ENCODE peak calls at places on chromosomes 1 and 21, in eight cellular contexts. One of them, this sample, is unnamed. For H3K36me3 and H3K27me3, the result is how much of the 10 kb centered on the place peaks cover.

GRCh38 chr1:225567789-225568188 is 85.1 kb downstream of the ENAH start:
- DNase-seq in ovary: no peak
- DNase-seq in naive thymus-derived CD4-positive, alpha-beta T cell: no peak
- DNase-seq in thoracic aorta: no peak
- DNase-seq in lung: no peak
- DNase-seq in GM06990: no peak
- DNase-seq in heart left ventricle: no peak
- DNase-seq in GM23338: peak
- DNase-seq in this sample: no peak

GRCh38 chr1:6357243-6357929 is 36.2 kb downstream of the ACOT7 start:
- DNase-seq in ovary: no peak
- DNase-seq in naive thymus-derived CD4-positive, alpha-beta T cell: no peak
- DNase-seq in thoracic aorta: no peak
- DNase-seq in lung: no peak
- DNase-seq in GM06990: no peak
- DNase-seq in heart left ventricle: no peak
- DNase-seq in GM23338: peak
- DNase-seq in this sample: no peak

GRCh38 chr1:177958092-177958491 is 11.8 kb downstream of the SEC16B start:
- DNase-seq in ovary: no peak
- DNase-seq in naive thymus-derived CD4-positive, alpha-beta T cell: no peak
- DNase-seq in thoracic aorta: no peak
- DNase-seq in lung: no peak
- DNase-seq in GM06990: no peak
- DNase-seq in heart left ventricle: no peak
- DNase-seq in GM23338: no peak
- DNase-seq in this sample: no peak

GRCh38 chr1:68051475-68051874 is 1.0 kb upstream of the DIRAS3 start:
- DNase-seq in ovary: peak
- DNase-seq in naive thymus-derived CD4-positive, alpha-beta T cell: no peak
- DNase-seq in thoracic aorta: no peak
- DNase-seq in lung: no peak
- DNase-seq in GM06990: no peak
- DNase-seq in heart left ventricle: peak
- DNase-seq in GM23338: peak
- DNase-seq in this sample: no peak

GRCh38 chr1:225415307-225415706 is 12.5 kb downstream of the LBR start:
- DNase-seq in ovary: no peak
- DNase-seq in naive thymus-derived CD4-positive, alpha-beta T cell: no peak
- DNase-seq in thoracic aorta: no peak
- DNase-seq in lung: no peak
- DNase-seq in GM06990: no peak
- DNase-seq in heart left ventricle: no peak
- DNase-seq in GM23338: no peak
- DNase-seq in this sample: no peak

GRCh38 chr1:214102907-214103306 is 115.1 kb downstream of the PROX1 start:
- DNase-seq in ovary: no peak
- DNase-seq in naive thymus-derived CD4-positive, alpha-beta T cell: no peak
- DNase-seq in thoracic aorta: no peak
- DNase-seq in lung: no peak
- DNase-seq in GM06990: no peak
- DNase-seq in heart left ventricle: no peak
- DNase-seq in GM23338: no peak
- DNase-seq in this sample: no peak

GRCh38 chr1:89986020-89986419 is 8.9 kb upstream of the ZNF326 start:
- DNase-seq in ovary: no peak
- DNase-seq in naive thymus-derived CD4-positive, alpha-beta T cell: no peak
- DNase-seq in thoracic aorta: no peak
- DNase-seq in lung: no peak
- DNase-seq in GM06990: no peak
- DNase-seq in heart left ventricle: no peak
- DNase-seq in GM23338: no peak
- DNase-seq in this sample: no peak

GRCh38 chr21:45935628-45936027 is 45.9 kb upstream of the COL6A1 start:
- DNase-seq in ovary: no peak
- DNase-seq in naive thymus-derived CD4-positive, alpha-beta T cell: no peak
- DNase-seq in thoracic aorta: no peak
- DNase-seq in lung: no peak
- DNase-seq in GM06990: no peak
- DNase-seq in heart left ventricle: no peak
- DNase-seq in GM23338: peak
- DNase-seq in this sample: no peak

GRCh38 chr1:18530567-18531502 is 50.1 kb downstream of the KLHDC7A start:
- DNase-seq in ovary: no peak
- DNase-seq in naive thymus-derived CD4-positive, alpha-beta T cell: no peak
- DNase-seq in thoracic aorta: no peak
- DNase-seq in lung: no peak
- DNase-seq in GM06990: no peak
- DNase-seq in heart left ventricle: no peak
- DNase-seq in GM23338: peak
- DNase-seq in this sample: no peak

GRCh38 chr1:90717665-90718410 is 736 bp upstream of the BARHL2 start:
- DNase-seq in ovary: no peak
- DNase-seq in naive thymus-derived CD4-positive, alpha-beta T cell: no peak
- DNase-seq in thoracic aorta: no peak
- DNase-seq in lung: no peak
- DNase-seq in GM06990: no peak
- DNase-seq in heart left ventricle: no peak
- DNase-seq in GM23338: peak
- DNase-seq in this sample: no peak

GRCh38 chr1:202376247-202376646 is 27.7 kb downstream of the PPP1R12B start:
- DNase-seq in ovary: no peak
- DNase-seq in naive thymus-derived CD4-positive, alpha-beta T cell: no peak
- DNase-seq in thoracic aorta: no peak
- DNase-seq in lung: no peak
- DNase-seq in GM06990: no peak
- DNase-seq in heart left ventricle: no peak
- DNase-seq in GM23338: no peak
- DNase-seq in this sample: no peak

GRCh38 chr1:97827887-97828286 is 92.9 kb downstream of the DPYD start:
- DNase-seq in ovary: no peak
- DNase-seq in naive thymus-derived CD4-positive, alpha-beta T cell: no peak
- DNase-seq in thoracic aorta: no peak
- DNase-seq in lung: no peak
- DNase-seq in GM06990: peak
- DNase-seq in heart left ventricle: no peak
- DNase-seq in GM23338: peak
- DNase-seq in this sample: no peak

GRCh38 chr1:151989131-151989868 is 4.4 kb downstream of the S100A10 start:
- DNase-seq in ovary: peak
- DNase-seq in naive thymus-derived CD4-positive, alpha-beta T cell: no peak
- DNase-seq in thoracic aorta: no peak
- DNase-seq in lung: peak
- DNase-seq in GM06990: no peak
- DNase-seq in heart left ventricle: peak
- DNase-seq in GM23338: no peak
- DNase-seq in this sample: peak

GRCh38 chr1:27638805-27639204 is 3.8 kb upstream of the FGR start:
- DNase-seq in ovary: no peak
- DNase-seq in naive thymus-derived CD4-positive, alpha-beta T cell: no peak
- DNase-seq in thoracic aorta: no peak
- DNase-seq in lung: no peak
- DNase-seq in GM06990: no peak
- DNase-seq in heart left ventricle: no peak
- DNase-seq in GM23338: no peak
- DNase-seq in this sample: no peak

GRCh38 chr1:67339623-67340343 is 32.1 kb downstream of the IL12RB2 start:
- DNase-seq in ovary: no peak
- DNase-seq in naive thymus-derived CD4-positive, alpha-beta T cell: no peak
- DNase-seq in thoracic aorta: no peak
- DNase-seq in lung: no peak
- DNase-seq in GM06990: peak
- DNase-seq in heart left ventricle: no peak
- DNase-seq in GM23338: no peak
- DNase-seq in this sample: no peak

GRCh38 chr1:38735651-38736161 is 123.9 kb downstream of the RRAGC start:
- DNase-seq in ovary: no peak
- DNase-seq in naive thymus-derived CD4-positive, alpha-beta T cell: no peak
- DNase-seq in thoracic aorta: no peak
- DNase-seq in lung: no peak
- DNase-seq in GM06990: no peak
- DNase-seq in heart left ventricle: no peak
- DNase-seq in GM23338: no peak
- DNase-seq in this sample: no peak

GRCh38 chr1:185314416-185314815 is 2.6 kb downstream of the IVNS1ABP start:
- DNase-seq in ovary: no peak
- DNase-seq in naive thymus-derived CD4-positive, alpha-beta T cell: no peak
- DNase-seq in thoracic aorta: no peak
- DNase-seq in lung: no peak
- DNase-seq in GM06990: no peak
- DNase-seq in heart left ventricle: no peak
- DNase-seq in GM23338: peak
- DNase-seq in this sample: no peak

GRCh38 chr1:240091201-240091600 is 482 bp upstream of the FMN2 start:
- DNase-seq in ovary: no peak
- DNase-seq in naive thymus-derived CD4-positive, alpha-beta T cell: no peak
- DNase-seq in thoracic aorta: no peak
- DNase-seq in lung: no peak
- DNase-seq in GM06990: no peak
- DNase-seq in heart left ventricle: no peak
- DNase-seq in GM23338: no peak
- DNase-seq in this sample: no peak

GRCh38 chr1:205279986-205280385 is 41.6 kb downstream of the NUAK2 start:
- DNase-seq in ovary: no peak
- DNase-seq in naive thymus-derived CD4-positive, alpha-beta T cell: no peak
- DNase-seq in thoracic aorta: no peak
- DNase-seq in lung: no peak
- DNase-seq in GM06990: no peak
- DNase-seq in heart left ventricle: no peak
- DNase-seq in GM23338: no peak
- DNase-seq in this sample: no peak

GRCh38 chr1:58628987-58629598 is 52.0 kb upstream of the TACSTD2 start:
- DNase-seq in ovary: no peak
- DNase-seq in naive thymus-derived CD4-positive, alpha-beta T cell: no peak
- DNase-seq in thoracic aorta: no peak
- DNase-seq in lung: no peak
- DNase-seq in GM06990: no peak
- DNase-seq in heart left ventricle: no peak
- DNase-seq in GM23338: no peak
- DNase-seq in this sample: no peak

DNA sequence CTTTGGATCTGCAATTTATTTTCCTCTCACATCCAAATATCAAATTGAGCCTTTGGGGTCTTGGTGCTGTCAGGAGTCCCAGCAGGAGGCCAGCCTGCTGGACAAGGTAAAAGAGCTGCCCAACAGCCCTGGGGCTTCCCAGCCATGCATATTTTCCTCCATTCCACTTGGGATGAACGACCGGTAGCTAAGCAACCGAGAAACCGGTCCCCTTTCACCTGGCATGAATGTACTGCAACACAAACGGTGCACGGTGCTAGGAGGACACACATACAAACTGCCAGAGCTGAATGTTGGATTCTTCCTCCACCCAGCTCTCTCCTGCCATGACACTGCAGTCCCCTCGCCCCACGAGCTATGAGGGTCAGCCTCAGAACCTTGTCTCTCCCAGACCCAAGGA is 42.7 kb downstream of the BCAR3 start:
- DNase-seq in ovary: no peak
- DNase-seq in naive thymus-derived CD4-positive, alpha-beta T cell: no peak
- DNase-seq in thoracic aorta: no peak
- DNase-seq in lung: no peak
- DNase-seq in GM06990: no peak
- DNase-seq in heart left ventricle: no peak
- DNase-seq in GM23338: peak
- DNase-seq in this sample: no peak
- H3K36me3 ChIP-seq in ovary: under half
- H3K36me3 ChIP-seq in naive thymus-derived CD4-positive, alpha-beta T cell: under half
- H3K36me3 ChIP-seq in thoracic aorta: under half
- H3K36me3 ChIP-seq in lung: under half
- H3K36me3 ChIP-seq in GM06990: under half
- H3K36me3 ChIP-seq in heart left ventricle: under half
- H3K36me3 ChIP-seq in GM23338: under half
- H3K36me3 ChIP-seq in this sample: under half

GRCh38 chr1:236323819-236324411 is 42.2 kb upstream of the ERO1B start:
- DNase-seq in ovary: no peak
- DNase-seq in naive thymus-derived CD4-positive, alpha-beta T cell: no peak
- DNase-seq in thoracic aorta: no peak
- DNase-seq in lung: no peak
- DNase-seq in GM06990: no peak
- DNase-seq in heart left ventricle: no peak
- DNase-seq in GM23338: no peak
- DNase-seq in this sample: no peak
- H3K27me3 ChIP-seq in ovary: under half
- H3K27me3 ChIP-seq in naive thymus-derived CD4-positive, alpha-beta T cell: under half
- H3K27me3 ChIP-seq in thoracic aorta: under half
- H3K27me3 ChIP-seq in lung: under half
- H3K27me3 ChIP-seq in GM06990: under half
- H3K27me3 ChIP-seq in heart left ventricle: under half
- H3K27me3 ChIP-seq in GM23338: under half
- H3K27me3 ChIP-seq in this sample: under half

GRCh38 chr1:43687301-43688108 is 19.8 kb upstream of the ST3GAL3 start:
- DNase-seq in ovary: no peak
- DNase-seq in naive thymus-derived CD4-positive, alpha-beta T cell: no peak
- DNase-seq in thoracic aorta: no peak
- DNase-seq in lung: no peak
- DNase-seq in GM06990: no peak
- DNase-seq in heart left ventricle: peak
- DNase-seq in GM23338: no peak
- DNase-seq in this sample: no peak
- H3K36me3 ChIP-seq in ovary: under half
- H3K36me3 ChIP-seq in naive thymus-derived CD4-positive, alpha-beta T cell: half or more
- H3K36me3 ChIP-seq in thoracic aorta: half or more
- H3K36me3 ChIP-seq in lung: half or more
- H3K36me3 ChIP-seq in GM06990: half or more
- H3K36me3 ChIP-seq in heart left ventricle: under half
- H3K36me3 ChIP-seq in GM23338: half or more
- H3K36me3 ChIP-seq in this sample: under half

DNA sequence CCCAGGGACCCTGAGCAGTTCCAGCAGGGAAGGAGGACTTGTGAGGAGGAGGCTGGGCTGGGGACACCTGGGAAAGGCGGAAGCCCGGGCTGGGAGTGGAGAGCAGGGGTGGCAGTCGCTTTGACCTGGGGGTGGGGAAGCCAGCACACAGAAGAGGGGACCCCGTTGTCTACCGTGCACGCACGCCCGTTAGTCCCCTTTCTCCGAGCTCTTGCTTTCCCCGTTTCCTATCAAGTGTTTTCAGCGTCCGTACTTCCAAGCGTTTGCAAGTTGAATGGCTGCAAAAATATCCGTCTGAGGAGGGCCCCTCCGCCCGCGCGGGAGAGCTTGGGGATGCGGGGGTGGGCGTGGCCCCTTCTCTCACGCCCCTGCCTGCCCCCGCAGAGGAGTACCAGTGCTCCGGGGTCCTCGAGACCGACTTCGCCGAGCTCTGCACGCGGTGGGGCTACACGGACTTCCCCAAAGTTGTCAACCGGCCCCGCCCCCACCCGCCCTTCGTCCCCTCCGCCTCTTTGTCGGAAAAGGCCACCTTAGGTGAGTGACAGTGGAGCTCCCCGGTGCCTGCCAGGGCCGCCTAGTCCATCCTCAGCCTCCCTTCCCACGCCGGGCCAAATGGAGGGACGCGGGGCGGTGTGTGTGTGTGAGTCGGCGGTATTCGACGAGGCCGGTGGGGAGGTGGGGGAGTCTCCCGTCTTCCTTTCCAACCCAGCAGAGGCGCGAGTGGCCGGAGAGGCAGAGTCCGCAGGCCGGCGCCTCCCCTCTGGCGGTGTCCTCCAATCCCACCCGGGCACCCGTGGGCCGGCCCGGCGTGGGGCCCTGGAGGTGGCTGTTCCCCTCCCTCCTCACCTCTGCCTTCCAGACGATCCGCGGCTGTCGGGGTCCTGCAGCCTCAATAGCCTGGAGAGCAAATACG is 3.4 kb downstream of the LRRC71 start:
- DNase-seq in ovary: no peak
- DNase-seq in naive thymus-derived CD4-positive, alpha-beta T cell: no peak
- DNase-seq in thoracic aorta: no peak
- DNase-seq in lung: no peak
- DNase-seq in GM06990: no peak
- DNase-seq in heart left ventricle: no peak
- DNase-seq in GM23338: peak
- DNase-seq in this sample: no peak
- H3K27me3 ChIP-seq in ovary: under half
- H3K27me3 ChIP-seq in naive thymus-derived CD4-positive, alpha-beta T cell: under half
- H3K27me3 ChIP-seq in thoracic aorta: under half
- H3K27me3 ChIP-seq in lung: under half
- H3K27me3 ChIP-seq in GM06990: under half
- H3K27me3 ChIP-seq in heart left ventricle: half or more
- H3K27me3 ChIP-seq in GM23338: half or more
- H3K27me3 ChIP-seq in this sample: under half